ENCODE peak calls at places on chromosomes 4 and X, in ten cellular contexts. X, Y, G, N, W, C, I, M, S and R are unnamed samples.

GRCh38 chr4:67151376-67152343 is 393.6 kb downstream of the CENPC start:
- DNase-seq in C (no peak), W (no peak), Y (no peak), S (no peak), X (no peak), G (no peak), N (no peak), I (peak; percentile 36), M (no peak), R (no peak)

GRCh38 chr4:182556576-182556975 is 313.4 kb downstream of the TENM3 start:
- DNase-seq in W (no peak), X (no peak), S (no peak), G (no peak), M (no peak), C (no peak), I (no peak), N (no peak), Y (no peak), R (no peak)

GRCh38 chr4:37645736-37646135 is 40.4 kb downstream of the RELL1 start:
- DNase-seq in X (no peak), I (no peak), Y (no peak), W (no peak), M (no peak), N (no peak), G (no peak), S (no peak), C (no peak), R (no peak)

GRCh38 chrX:17553451-17553850 is 178.5 kb downstream of the NHS start:
- DNase-seq in G (no peak), X (no peak), I (no peak), C (peak; percentile 63), Y (no peak), W (peak; percentile 79), S (no peak), N (no peak), M (no peak), R (peak; percentile 41)

GRCh38 chr4:105352826-105353225 is 121.0 kb downstream of the PPA2 start:
- DNase-seq in I (no peak), W (peak; percentile 20), M (no peak), G (no peak), Y (no peak), S (no peak), N (no peak), X (no peak), C (no peak), R (no peak)

GRCh38 chr4:108029731-108030130 is 40.0 kb downstream of the HADH start:
- DNase-seq in Y (no peak), N (no peak), W (peak; percentile 80), C (no peak), X (no peak), G (no peak), I (no peak), M (no peak), S (no peak), R (no peak)

GRCh38 chrX:16876696-16877095 is 6.5 kb upstream of the RBBP7 start:
- DNase-seq in N (no peak), W (no peak), G (no peak), C (no peak), I (no peak), X (no peak), Y (no peak), S (no peak), M (no peak), R (no peak)

GRCh38 chr4:10640535-10641159 is 43.9 kb downstream of the CLNK start:
- DNase-seq in C (peak; percentile 56), S (no peak), N (peak; percentile 15), X (peak; percentile 34), W (no peak), M (no peak), Y (no peak), I (no peak), G (no peak), R (no peak)

GRCh38 chrX:48025561-48025960 is 18.8 kb downstream of the SPACA5 start:
- DNase-seq in W (peak; percentile 62), I (peak; percentile 16), X (peak; percentile 54), G (peak; percentile 56), N (no peak), S (peak; percentile 54), C (no peak), Y (no peak), M (peak; percentile 55), R (no peak)

GRCh38 chr4:118969359-118969758 is 80.7 kb downstream of the SYNPO2 start:
- DNase-seq in G (peak; percentile 11), C (peak; percentile 75), X (peak; percentile 72), N (peak; percentile 51), Y (no peak), W (peak; percentile 86), I (peak; percentile 64), S (no peak), M (peak; percentile 61), R (no peak)

GRCh38 chrX:72479324-72480274 is 93.0 kb downstream of the HDAC8 start:
- DNase-seq in S (no peak), C (no peak), I (no peak), G (peak; percentile 18), M (no peak), Y (no peak), X (no peak), W (no peak), N (no peak), R (no peak)

GRCh38 chr4:134756456-134756855 is 554.9 kb upstream of the PABPC4L start:
- DNase-seq in W (no peak), C (no peak), I (no peak), N (no peak), M (no peak), S (no peak), G (no peak), Y (no peak), X (no peak), R (no peak)

GRCh38 chrX:17377047-17377692 is 2.2 kb downstream of the NHS start:
- DNase-seq in W (peak; percentile 77), X (peak; percentile 3), C (peak; percentile 58), N (peak; percentile 17), I (peak; percentile 49), G (no peak), S (no peak), M (peak; percentile 46), Y (no peak), R (no peak)

GRCh38 chr4:175882891-175883290 is 70.8 kb upstream of the GPM6A start:
- DNase-seq in X (no peak), S (no peak), W (no peak), C (no peak), Y (no peak), G (no peak), I (no peak), N (no peak), M (no peak), R (no peak)

GRCh38 chr4:41363384-41363981 is 106.8 kb downstream of the UCHL1 start:
- DNase-seq in W (peak; percentile 80), X (peak; percentile 18), G (no peak), M (no peak), N (peak; percentile 37), Y (no peak), I (peak; percentile 68), C (peak; percentile 77), S (no peak), R (no peak)
- H3K4me1 ChIP-seq in W (peaks cover 10% of the 10 kb centered on the region), X (peaks cover 25% of the 10 kb centered on the region), G (peaks cover 5% of the 10 kb centered on the region), M (peaks cover 37% of the 10 kb centered on the region), N (peaks cover 83% of the 10 kb centered on the region), Y (no peaks in the 10 kb centered on the region), I (peaks cover 8% of the 10 kb centered on the region), C (peaks cover 9% of the 10 kb centered on the region), S (no peaks in the 10 kb centered on the region), R (peaks cover 14% of the 10 kb centered on the region)

DNA sequence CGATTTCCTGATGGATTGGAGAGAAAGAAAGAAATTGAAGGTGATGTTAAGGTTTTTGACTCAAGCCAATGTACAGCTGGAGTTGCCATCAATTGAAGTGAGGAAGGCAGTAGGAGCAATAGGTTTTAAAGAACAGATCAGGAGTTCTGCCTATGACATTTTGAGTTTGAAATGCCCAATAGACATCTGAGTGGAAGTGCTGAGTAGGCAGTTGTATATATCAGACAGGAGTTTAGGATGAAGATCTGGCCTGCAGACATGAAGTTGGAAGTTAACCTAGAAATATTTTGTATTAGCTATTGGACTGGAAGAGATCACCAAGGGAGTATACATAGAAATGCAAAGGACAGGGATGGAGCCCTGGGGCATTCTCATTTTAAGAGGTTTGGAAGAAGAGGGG is 12.9 kb upstream of the TMSB15B start:
- DNase-seq in Y (no peak), W (no peak), G (no peak), I (no peak), X (no peak), C (no peak), S (no peak), N (no peak), M (no peak), R (no peak)
- H3K27me3 ChIP-seq in Y (no peaks in the 10 kb centered on the region), W (no peaks in the 10 kb centered on the region), G (no peaks in the 10 kb centered on the region), I (no peaks in the 10 kb centered on the region), X (no peaks in the 10 kb centered on the region), C (no peaks in the 10 kb centered on the region), S (no peaks in the 10 kb centered on the region), N (no peaks in the 10 kb centered on the region), M (no peaks in the 10 kb centered on the region), R (peaks cover 3% of the 10 kb centered on the region)

DNA sequence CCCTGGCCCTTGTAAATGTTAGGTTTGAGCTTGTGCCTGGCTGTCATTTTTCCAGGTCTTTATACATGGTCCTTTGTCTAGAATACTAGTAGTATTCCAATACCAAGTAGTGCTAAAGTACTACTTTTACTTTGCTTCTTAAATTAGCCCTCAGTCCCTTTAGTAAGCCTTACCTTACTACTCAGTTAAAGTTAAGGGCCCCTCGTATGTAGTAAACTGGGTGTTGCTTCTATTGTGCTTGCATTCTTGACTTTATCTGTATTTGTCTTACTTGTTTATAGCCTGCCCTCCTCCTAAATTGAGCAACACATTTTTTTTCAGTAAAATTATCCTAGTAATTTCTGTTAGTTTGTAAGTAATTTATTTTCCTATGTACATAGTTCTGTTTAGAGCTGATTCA is 25.2 kb downstream of the CLCN3 start:
- DNase-seq in I (no peak), S (no peak), W (no peak), Y (no peak), C (no peak), N (no peak), X (no peak), M (no peak), G (no peak), R (no peak)
- H3K27ac ChIP-seq in I (no peak overlapping the region), S (no peak overlapping the region), W (no peak overlapping the region), Y (no peak overlapping the region), C (no peak overlapping the region), N (peak overlapping the region; percentile 64), X (no peak overlapping the region), M (no peak overlapping the region), G (no peak overlapping the region), R (no peak overlapping the region)

GRCh38 chrX:19751068-19751467 is 136.3 kb downstream of the SH3KBP1 start:
- DNase-seq in N (no peak), G (no peak), S (no peak), W (peak; percentile 6), M (no peak), X (no peak), Y (no peak), C (no peak), I (no peak), R (no peak)

GRCh38 chrX:19756577-19757131 is 130.7 kb downstream of the SH3KBP1 start:
- DNase-seq in G (no peak), C (no peak), Y (no peak), N (no peak), S (no peak), W (no peak), M (no peak), I (no peak), X (no peak), R (no peak)

GRCh38 chrX:19752043-19752442 is 135.4 kb downstream of the SH3KBP1 start:
- DNase-seq in M (no peak), C (no peak), N (no peak), I (no peak), Y (no peak), W (no peak), G (no peak), S (peak; percentile 49), X (no peak), R (no peak)

GRCh38 chrX:19750028-19750786 is 137.2 kb downstream of the SH3KBP1 start:
- DNase-seq in G (no peak), M (no peak), Y (no peak), S (no peak), N (no peak), W (peak; percentile 7), C (no peak), X (no peak), I (no peak), R (no peak)

GRCh38 chrX:19753368-19753767 is 134.0 kb downstream of the SH3KBP1 start:
- DNase-seq in Y (no peak), W (no peak), C (no peak), M (no peak), I (no peak), G (no peak), N (no peak), S (no peak), X (no peak), R (no peak)
- H3K4me1 ChIP-seq in Y (no peaks in the 10 kb centered on the region), W (peaks cover 1% of the 10 kb centered on the region), C (no peaks in the 10 kb centered on the region), M (peaks cover 5% of the 10 kb centered on the region), I (no peaks in the 10 kb centered on the region), G (peaks cover 18% of the 10 kb centered on the region), N (no peaks in the 10 kb centered on the region), S (peaks cover 62% of the 10 kb centered on the region), X (no peaks in the 10 kb centered on the region), R (no peaks in the 10 kb centered on the region)